ENCODE peak calls at places on chromosomes 6 and 20, in nine cellular contexts. V is left ventricle myocardium inferior, I is lung, C is GM23248, Q is fibroblast of lung, J is heart left ventricle, M is A549, O is tibial nerve, B is body of pancreas. X is an unnamed sample. For H3K4me1, the result is how much of the 10 kb centered on the place peaks cover.

GRCh38 chr20:43507150-43508080 is at the start of gene L3MBTL1:
- DNase-seq in B (peak), Q (peak), O (no peak), I (peak), J (peak), V (peak), M (peak), C (peak), X (peak)

GRCh38 chr6:134720353-134721094 is 229.4 kb downstream of the ALDH8A1 start:
- DNase-seq in Q (no peak), I (no peak), O (no peak), V (no peak), B (no peak), M (no peak), J (no peak), C (no peak), X (no peak)

GRCh38 chr6:122007366-122007765 is 392.1 kb upstream of the HSF2 start:
- DNase-seq in Q (peak), C (peak), V (no peak), O (no peak), I (no peak), J (no peak), M (no peak), B (no peak), X (no peak)

GRCh38 chr6:3750324-3751018 is 1.0 kb downstream of the PXDC1 start:
- DNase-seq in M (no peak), V (peak), I (peak), O (peak), J (peak), B (peak), C (peak), Q (peak), X (peak)

GRCh38 chr6:32288426-32288825 is 64.6 kb upstream of the NOTCH4 start:
- DNase-seq in Q (no peak), M (no peak), J (no peak), O (no peak), B (no peak), C (no peak), V (no peak), I (no peak), X (no peak)

GRCh38 chr20:35012227-35013069 is 56.8 kb downstream of the MYH7B start:
- DNase-seq in V (no peak), O (no peak), B (no peak), C (no peak), J (no peak), M (no peak), I (no peak), Q (peak), X (no peak)

GRCh38 chr6:41964201-41964887 is 22.7 kb upstream of the CCND3 start:
- DNase-seq in O (no peak), J (no peak), C (no peak), Q (no peak), B (no peak), I (no peak), M (peak), V (no peak), X (no peak)

GRCh38 chr20:4563534-4563933 is 158.2 kb upstream of the PRND start:
- DNase-seq in J (no peak), M (peak), B (no peak), I (no peak), C (peak), Q (peak), V (no peak), O (no peak), X (no peak)

GRCh38 chr6:50128420-50129005 is 78.8 kb upstream of the DEFB112 start:
- DNase-seq in M (peak), I (no peak), V (no peak), C (peak), Q (peak), J (no peak), B (no peak), O (no peak), X (no peak)

GRCh38 chr6:47335456-47335855 is 25.8 kb upstream of the TNFRSF21 start:
- DNase-seq in Q (no peak), M (no peak), C (no peak), I (no peak), O (peak), B (no peak), J (no peak), V (no peak), X (no peak)

GRCh38 chr20:35600176-35600995 is 15.2 kb upstream of the SPAG4 start:
- DNase-seq in C (no peak), J (no peak), O (no peak), I (no peak), B (no peak), M (no peak), Q (no peak), V (no peak), X (peak)

GRCh38 chr20:58111340-58112016 is 117.0 kb downstream of the ANKRD60 start:
- DNase-seq in V (no peak), B (no peak), M (no peak), O (no peak), J (no peak), C (peak), Q (no peak), I (peak), X (no peak)

DNA sequence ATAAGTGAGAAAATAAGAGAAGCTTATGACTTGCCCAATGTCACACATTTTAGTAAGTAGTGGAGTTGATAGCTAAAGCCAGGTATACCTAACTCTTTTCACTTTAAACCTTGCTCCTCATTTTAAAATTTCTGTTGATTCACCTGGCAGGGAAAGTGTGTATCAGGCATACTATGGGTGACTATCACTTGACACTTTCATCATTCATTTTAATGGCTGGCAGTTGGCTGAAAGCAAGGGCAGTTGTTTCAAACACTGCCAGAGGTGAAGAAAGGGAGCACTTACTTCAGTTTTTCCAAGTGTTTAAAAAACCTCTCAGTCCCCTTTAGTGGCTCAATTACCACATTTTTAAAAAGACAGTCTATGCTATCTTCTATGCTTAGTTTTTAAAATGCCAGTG is 78.2 kb upstream of the EMILIN3 start:
- DNase-seq in I (no peak), Q (no peak), O (no peak), V (no peak), M (no peak), J (no peak), C (no peak), B (no peak), X (no peak)
- H3K4me3 ChIP-seq in I (no peak), Q (no peak), O (no peak), V (no peak), M (no peak), J (no peak), C (no peak), B (no peak), X (no peak)

GRCh38 chr20:63587781-63588591 is 13.9 kb upstream of the HELZ2 start:
- DNase-seq in V (no peak), O (no peak), M (no peak), Q (no peak), C (no peak), B (no peak), J (peak), I (no peak), X (no peak)

GRCh38 chr20:63586797-63587196 is 12.8 kb upstream of the HELZ2 start:
- DNase-seq in I (no peak), Q (no peak), M (no peak), O (no peak), B (no peak), J (peak), C (no peak), V (no peak), X (no peak)

GRCh38 chr20:63587256-63587655 is 13.2 kb upstream of the HELZ2 start:
- DNase-seq in V (no peak), C (no peak), B (no peak), Q (no peak), I (no peak), M (no peak), O (no peak), J (peak), X (no peak)

GRCh38 chr20:63588641-63589041 is 14.6 kb upstream of the HELZ2 start:
- DNase-seq in J (peak), Q (no peak), I (no peak), M (no peak), O (no peak), C (no peak), V (no peak), B (no peak), X (no peak)

GRCh38 chr20:63585616-63586565 is 11.9 kb upstream of the HELZ2 start:
- DNase-seq in B (no peak), C (no peak), J (peak), V (no peak), I (no peak), Q (no peak), O (no peak), M (no peak), X (peak)
- H3K4me1 ChIP-seq in B (under half), C (under half), J (under half), V (under half), I (under half), Q (under half), O (under half), M (under half), X (under half)

DNA sequence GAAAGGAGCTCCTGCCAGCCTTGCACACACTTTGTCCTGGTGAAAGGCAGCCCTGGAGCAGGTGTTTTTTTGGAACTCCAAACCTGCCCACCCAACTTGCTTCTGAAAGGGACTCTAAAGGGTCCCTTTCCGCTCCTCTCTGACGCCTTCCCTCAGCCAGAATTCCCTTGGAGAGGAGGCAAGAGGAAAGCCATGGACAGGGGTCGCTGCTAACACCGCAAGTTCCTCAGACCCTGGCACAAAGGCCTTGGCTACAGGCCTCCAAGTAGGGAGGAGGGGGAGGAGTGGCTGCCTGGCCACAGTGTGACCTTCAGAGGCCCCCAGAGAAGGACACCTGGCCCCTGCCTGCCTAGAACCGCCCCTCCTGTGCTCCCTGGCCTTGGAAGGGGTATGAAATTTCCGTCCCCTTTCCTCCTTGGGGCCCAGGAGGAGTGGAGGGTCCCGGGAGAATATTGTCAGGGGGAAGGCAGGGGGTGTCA is 2.6 kb downstream of the VEGFA start:
- DNase-seq in M (peak), C (peak), O (no peak), I (no peak), V (no peak), Q (peak), B (peak), J (peak), X (no peak)
- H3K27ac ChIP-seq in M (peak), C (peak), O (peak), I (peak), V (peak), Q (peak), B (peak), J (peak), X (peak)

GRCh38 chr6:164911151-164911550 is 398.3 kb downstream of the C6orf118 start:
- DNase-seq in J (no peak), I (no peak), V (no peak), Q (no peak), B (no peak), C (no peak), M (no peak), O (no peak), X (no peak)
- H3K4me3 ChIP-seq in J (no peak), I (no peak), V (peak), Q (no peak), B (no peak), C (no peak), M (no peak), O (no peak), X (no peak)

GRCh38 chr6:150788135-150788534 is 77.4 kb upstream of the MTHFD1L start:
- DNase-seq in M (no peak), C (no peak), B (no peak), I (no peak), O (no peak), Q (peak), J (no peak), V (no peak), X (no peak)

GRCh38 chr6:150787429-150787828 is 78.1 kb upstream of the MTHFD1L start:
- DNase-seq in V (no peak), B (no peak), Q (no peak), J (no peak), C (no peak), I (no peak), O (no peak), M (no peak), X (no peak)

GRCh38 chr6:150783818-150784217 is 81.7 kb upstream of the MTHFD1L start:
- DNase-seq in M (no peak), C (no peak), I (no peak), O (no peak), B (no peak), V (no peak), J (no peak), Q (peak), X (no peak)
- H3K4me1 ChIP-seq in M (under half), C (under half), I (under half), O (under half), B (under half), V (under half), J (under half), Q (under half), X (under half)

DNA sequence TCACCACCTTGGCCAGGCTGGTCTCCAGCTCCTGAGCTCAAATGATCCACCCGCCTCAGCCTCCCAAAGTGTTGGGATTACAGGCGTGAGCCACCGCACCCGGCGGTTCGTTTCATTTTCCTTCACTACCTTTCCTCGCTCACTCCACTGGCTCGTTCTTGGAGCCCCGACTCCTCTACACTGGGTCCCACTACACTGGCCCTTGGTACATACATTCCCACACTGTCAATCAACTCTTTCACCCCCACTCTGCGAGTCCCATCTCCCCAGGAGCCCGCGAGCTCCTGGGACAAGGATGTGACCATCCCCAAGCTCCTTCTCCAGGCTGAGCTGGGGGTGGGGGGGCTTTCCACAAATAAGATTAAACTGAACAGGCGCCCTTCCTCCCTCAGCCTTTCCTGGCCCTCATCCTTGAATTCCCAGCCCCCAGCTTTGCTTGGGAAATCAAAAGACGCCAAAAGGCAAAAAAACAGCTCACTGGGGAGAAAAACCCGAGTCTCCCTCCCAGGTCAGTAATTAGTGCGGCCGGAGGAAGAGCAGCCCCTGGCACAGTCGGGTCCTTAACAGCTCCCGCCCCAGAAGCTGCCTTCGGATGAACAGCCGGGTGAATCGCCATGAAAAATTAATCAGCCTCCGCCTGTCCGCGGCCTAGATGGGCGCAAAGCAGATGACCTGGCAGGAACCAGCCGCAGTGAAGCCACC is 42.8 kb upstream of the LY86 start:
- DNase-seq in O (no peak), C (no peak), M (no peak), V (no peak), J (no peak), I (no peak), B (no peak), Q (no peak), X (no peak)
- H3K27ac ChIP-seq in O (peak), C (no peak), M (no peak), V (peak), J (peak), I (no peak), B (no peak), Q (no peak), X (no peak)

GRCh38 chr20:31720486-31721407 is 1.9 kb downstream of the BCL2L1 start:
- DNase-seq in B (no peak), O (no peak), J (no peak), M (no peak), Q (no peak), I (no peak), V (no peak), C (no peak), X (peak)

GRCh38 chr20:31719644-31720485 is 2.8 kb downstream of the BCL2L1 start:
- DNase-seq in V (no peak), M (peak), Q (no peak), O (no peak), C (no peak), B (no peak), J (no peak), I (peak), X (no peak)

GRCh38 chr20:31717478-31717946 is 5.2 kb downstream of the BCL2L1 start:
- DNase-seq in O (no peak), I (no peak), V (no peak), Q (no peak), J (no peak), M (no peak), C (no peak), B (no peak), X (no peak)

GRCh38 chr20:31716818-31717477 is 5.7 kb downstream of the BCL2L1 start:
- DNase-seq in Q (no peak), O (no peak), I (no peak), C (no peak), M (no peak), B (no peak), V (no peak), J (no peak), X (no peak)

DNA sequence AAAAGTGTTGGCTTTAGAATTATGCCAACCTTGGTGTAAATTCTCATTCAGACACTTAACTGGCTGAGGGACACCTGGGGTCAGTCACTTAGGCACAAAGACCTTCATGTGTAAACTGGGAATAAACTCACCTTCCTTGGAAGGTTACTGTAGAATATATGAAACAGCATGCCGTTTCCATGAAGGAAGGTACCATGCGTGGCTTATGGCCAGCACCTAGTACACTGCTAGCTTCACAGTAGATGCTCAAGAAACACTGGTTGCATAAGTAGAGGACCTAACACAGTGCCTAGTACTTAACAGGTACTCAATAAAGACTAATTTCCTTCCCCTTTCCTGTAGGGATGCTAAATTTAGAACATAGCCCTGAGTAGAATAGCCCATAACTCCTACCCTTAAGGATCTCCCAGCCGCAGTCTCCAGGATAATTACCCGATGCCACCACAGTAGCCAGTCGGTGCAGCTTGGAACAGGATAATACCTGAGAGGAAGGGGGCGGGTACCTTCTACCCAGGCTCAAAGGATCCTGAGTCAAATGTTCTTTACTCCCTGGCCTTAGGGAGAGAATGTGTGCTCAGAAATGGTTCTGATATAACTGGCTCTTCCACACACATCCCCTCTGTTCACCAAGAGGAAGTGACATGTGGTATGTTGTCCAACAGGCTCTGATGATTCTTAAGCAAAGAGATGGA is 3.6 kb downstream of the BCL2L1 start:
- DNase-seq in I (peak), B (no peak), Q (no peak), M (no peak), C (no peak), V (no peak), J (no peak), O (no peak), X (no peak)
- H3K4me3 ChIP-seq in I (peak), B (no peak), Q (peak), M (peak), C (peak), V (peak), J (peak), O (peak), X (peak)

GRCh38 chr20:62723768-62724420 is 15.3 kb downstream of the NTSR1 start:
- DNase-seq in M (no peak), Q (no peak), J (peak), V (peak), B (no peak), O (no peak), I (no peak), C (no peak), X (peak)
- H3K4me1 ChIP-seq in M (under half), Q (under half), J (under half), V (under half), B (under half), O (under half), I (under half), C (under half), X (under half)

GRCh38 chr6:31067881-31068737 is 44.3 kb downstream of the C6orf15 start:
- DNase-seq in Q (no peak), C (no peak), M (no peak), V (no peak), B (no peak), J (no peak), I (no peak), O (no peak), X (no peak)
- H3K27ac ChIP-seq in Q (no peak), C (no peak), M (no peak), V (no peak), B (no peak), J (no peak), I (no peak), O (no peak), X (no peak)

DNA sequence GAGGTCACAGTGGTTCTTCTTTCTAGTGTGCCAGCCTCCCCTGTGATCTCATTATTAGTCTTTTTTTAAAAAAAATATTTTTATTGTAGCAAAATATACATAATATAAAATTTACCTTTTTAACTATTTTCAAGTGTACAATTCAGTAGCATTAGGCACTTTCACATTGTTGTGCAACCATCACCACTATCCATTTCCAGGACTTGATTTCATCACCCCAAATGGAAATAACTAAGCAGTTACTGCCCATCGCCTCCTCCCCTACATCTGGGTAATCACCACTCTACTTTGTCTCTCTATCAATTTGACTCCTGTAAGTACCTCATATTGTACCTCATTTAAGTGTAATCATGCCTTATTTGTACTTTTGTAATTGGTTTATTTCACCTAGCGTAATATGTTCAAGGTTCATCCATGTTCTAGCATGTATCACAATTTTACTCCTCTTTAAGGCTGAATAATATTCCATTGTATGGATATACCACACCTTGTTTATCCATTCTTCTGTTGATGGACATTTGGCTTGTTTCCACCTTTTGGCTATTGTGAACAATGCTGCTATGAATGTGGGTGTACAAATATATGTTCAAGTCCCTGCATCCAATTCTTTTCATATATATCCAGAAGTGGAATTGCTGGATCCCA is 68.6 kb upstream of the FYN start:
- DNase-seq in V (no peak), C (peak), O (no peak), M (no peak), B (no peak), I (no peak), J (no peak), Q (peak), X (no peak)
- H3K4me3 ChIP-seq in V (no peak), C (no peak), O (no peak), M (no peak), B (no peak), I (no peak), J (no peak), Q (no peak), X (no peak)